ENCODE peak calls at places on chromosomes 12 and 14, in five cellular contexts. H is GF-D8; W is keratinocyte; X is activated CD8-positive, alpha-beta memory T cell treated with anti-CD3 and anti-CD28 coated beads for 1 hour; P is H9. C is an unnamed sample.

GRCh38 chr14:63752449-63753169 is 24.7 kb upstream of the SGPP1 start:
- DNase-seq in X (no peak), P (no peak), H (no peak), W (no peak), C (no peak)

GRCh38 chr14:61178226-61179060 is 102.7 kb downstream of the TMEM30B start:
- DNase-seq in P (no peak), W (no peak), H (no peak), X (no peak), C (no peak)

GRCh38 chr12:4027412-4027811 is 154.2 kb upstream of the PARP11 start:
- DNase-seq in X (peak), H (no peak), W (no peak), P (no peak), C (no peak)

GRCh38 chr14:64074961-64075619 is 219.1 kb downstream of the ESR2 start:
- DNase-seq in H (no peak), P (no peak), W (no peak), X (no peak), C (no peak)

GRCh38 chr12:113358381-113359132 is at the start of gene PLBD2:
- DNase-seq in P (peak), W (peak), H (peak), X (peak), C (peak)

GRCh38 chr12:12396727-12397126 is 39.8 kb downstream of the BORCS5 start:
- DNase-seq in H (no peak), X (no peak), P (no peak), W (no peak), C (no peak)

GRCh38 chr14:75430106-75430505 is 2.3 kb downstream of the JDP2 start:
- DNase-seq in X (no peak), P (peak), W (no peak), H (no peak), C (no peak)

GRCh38 chr12:6201199-6201608 is 1.0 kb downstream of the CD9 start:
- DNase-seq in X (no peak), P (peak), W (no peak), H (no peak), C (no peak)

GRCh38 chr12:52091061-52091460 is 11.6 kb downstream of the SMIM41 start:
- DNase-seq in W (no peak), H (no peak), P (no peak), X (no peak), C (no peak)

C was measured in cerebellar nuclear complex.